ENCODE peak calls at places on chromosomes 6 and 20, in nine cellular contexts. A, T, J, I, D, G, R, L and S are unnamed samples.

GRCh38 chr6:170132011-170132521 is 158.8 kb downstream of the DLL1 start:
- DNase-seq in A (no peak), T (no peak), J (peak; percentile 71), I (no peak), D (no peak), G (no peak), R (no peak), L (no peak), S (no peak)

GRCh38 chr20:11917663-11918062 is at the start of gene BTBD3:
- DNase-seq in A (peak; percentile 66), T (peak; percentile 86), J (no peak), I (no peak), D (peak; percentile 5), G (peak; percentile 83), R (peak; percentile 58), L (peak; percentile 83), S (no peak)

GRCh38 chr20:956330-956951 is 40.3 kb upstream of the ANGPT4 start:
- DNase-seq in A (peak; percentile 57), T (peak; percentile 62), J (peak; percentile 84), I (peak; percentile 53), D (peak; percentile 67), G (peak; percentile 33), R (peak; percentile 28), L (peak; percentile 74), S (peak; percentile 79)

GRCh38 chr6:40755046-40755681 is 168.0 kb upstream of the LRFN2 start:
- DNase-seq in A (no peak), T (no peak), J (no peak), I (no peak), D (no peak), G (no peak), R (peak; percentile 74), L (no peak), S (no peak)

GRCh38 chr6:48845219-48845618 is 617.8 kb downstream of the MMUT start:
- DNase-seq in A (no peak), T (no peak), J (no peak), I (no peak), D (no peak), G (no peak), R (no peak), L (no peak), S (no peak)

GRCh38 chr6:142804490-142804889 is 140.5 kb downstream of the HIVEP2 start:
- DNase-seq in A (no peak), T (no peak), J (no peak), I (no peak), D (no peak), G (no peak), R (no peak), L (no peak), S (no peak)

GRCh38 chr20:5511082-5511481 is 194.3 kb upstream of the PROKR2 start:
- DNase-seq in A (no peak), T (no peak), J (no peak), I (no peak), D (no peak), G (no peak), R (no peak), L (no peak), S (no peak)

GRCh38 chr6:47137073-47137472 is 94.9 kb upstream of the ADGRF1 start:
- DNase-seq in A (no peak), T (no peak), J (no peak), I (no peak), D (no peak), G (no peak), R (no peak), L (no peak), S (no peak)

GRCh38 chr20:48763183-48764030 is 64.4 kb downstream of the PREX1 start:
- DNase-seq in A (peak; percentile 59), T (peak; percentile 69), J (peak; percentile 55), I (no peak), D (no peak), G (no peak), R (peak; percentile 23), L (peak; percentile 46), S (no peak)

GRCh38 chr20:48759631-48760245 is 68.1 kb downstream of the PREX1 start:
- DNase-seq in A (no peak), T (no peak), J (no peak), I (no peak), D (no peak), G (no peak), R (no peak), L (no peak), S (no peak)

GRCh38 chr20:48760403-48760889 is 67.4 kb downstream of the PREX1 start:
- DNase-seq in A (no peak), T (peak; percentile 84), J (no peak), I (peak; percentile 65), D (peak; percentile 60), G (peak; percentile 27), R (no peak), L (peak; percentile 36), S (no peak)

GRCh38 chr20:48761914-48762313 is 65.9 kb downstream of the PREX1 start:
- DNase-seq in A (no peak), T (no peak), J (no peak), I (no peak), D (no peak), G (no peak), R (no peak), L (no peak), S (no peak)

DNA sequence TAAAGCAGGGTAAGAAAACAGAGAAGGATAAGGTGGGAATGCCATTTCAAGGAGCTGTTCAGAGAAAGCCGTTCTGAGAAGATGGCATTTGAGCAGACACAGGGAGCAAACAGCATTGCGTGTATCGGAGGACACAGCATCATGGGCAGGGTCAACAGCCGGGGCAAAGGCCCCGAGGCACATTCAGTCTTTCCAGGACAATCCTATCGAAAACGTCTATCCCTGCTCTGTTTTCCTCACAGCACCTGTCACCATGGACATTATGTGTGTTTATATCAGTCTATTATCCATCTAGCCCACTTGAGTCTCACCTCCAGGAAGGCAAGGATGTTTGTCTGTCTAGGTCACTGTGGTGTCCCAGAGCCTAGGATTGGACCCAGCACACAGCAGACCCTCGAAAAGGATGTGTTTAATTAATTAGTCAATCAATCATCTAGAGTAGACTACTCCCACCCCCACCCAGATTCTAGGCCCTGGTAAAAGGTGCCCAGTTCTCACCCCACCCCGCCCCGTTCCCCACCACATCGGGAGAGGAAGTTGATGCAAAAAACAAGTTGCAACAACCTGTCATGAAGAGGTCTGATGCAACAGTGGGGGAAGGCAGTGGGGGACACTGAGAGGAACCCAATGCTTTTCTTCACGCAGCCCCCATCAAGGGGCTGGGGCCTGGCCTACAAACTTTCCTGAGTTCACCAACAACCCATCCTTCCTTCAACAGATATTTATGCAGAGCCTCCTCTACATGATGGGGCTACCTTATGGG is 66.6 kb downstream of the PREX1 start:
- DNase-seq in A (peak; percentile 39), T (no peak), J (no peak), I (peak; percentile 62), D (no peak), G (no peak), R (no peak), L (peak; percentile 45), S (peak; percentile 40)
- H3K4me1 ChIP-seq in A (peaks cover 62% of the 10 kb centered on the region), T (peaks cover 47% of the 10 kb centered on the region), J (no peaks in the 10 kb centered on the region), I (peaks cover 89% of the 10 kb centered on the region), D (peaks cover 45% of the 10 kb centered on the region), G (no peaks in the 10 kb centered on the region), R (no peaks in the 10 kb centered on the region), L (no peaks in the 10 kb centered on the region), S (peaks cover 33% of the 10 kb centered on the region)

GRCh38 chr20:8126190-8126589 is 5.9 kb upstream of the PLCB1 start:
- DNase-seq in A (no peak), T (no peak), J (no peak), I (no peak), D (no peak), G (no peak), R (no peak), L (no peak), S (no peak)

GRCh38 chr20:8126979-8127378 is 5.1 kb upstream of the PLCB1 start:
- DNase-seq in A (no peak), T (no peak), J (no peak), I (no peak), D (no peak), G (no peak), R (no peak), L (peak; percentile 35), S (no peak)

GRCh38 chr20:8121666-8122065 is 10.4 kb upstream of the PLCB1 start:
- DNase-seq in A (no peak), T (no peak), J (no peak), I (no peak), D (no peak), G (no peak), R (no peak), L (no peak), S (no peak)

GRCh38 chr20:8127553-8128255 is 4.4 kb upstream of the PLCB1 start:
- DNase-seq in A (no peak), T (no peak), J (no peak), I (no peak), D (no peak), G (no peak), R (no peak), L (no peak), S (no peak)

GRCh38 chr20:8124639-8125038 is 7.4 kb upstream of the PLCB1 start:
- DNase-seq in A (no peak), T (no peak), J (no peak), I (no peak), D (no peak), G (no peak), R (no peak), L (no peak), S (no peak)
- H3K4me1 ChIP-seq in A (peaks cover 5% of the 10 kb centered on the region), T (no peaks in the 10 kb centered on the region), J (no peaks in the 10 kb centered on the region), I (no peaks in the 10 kb centered on the region), D (no peaks in the 10 kb centered on the region), G (no peaks in the 10 kb centered on the region), R (no peaks in the 10 kb centered on the region), L (no peaks in the 10 kb centered on the region), S (no peaks in the 10 kb centered on the region)

DNA sequence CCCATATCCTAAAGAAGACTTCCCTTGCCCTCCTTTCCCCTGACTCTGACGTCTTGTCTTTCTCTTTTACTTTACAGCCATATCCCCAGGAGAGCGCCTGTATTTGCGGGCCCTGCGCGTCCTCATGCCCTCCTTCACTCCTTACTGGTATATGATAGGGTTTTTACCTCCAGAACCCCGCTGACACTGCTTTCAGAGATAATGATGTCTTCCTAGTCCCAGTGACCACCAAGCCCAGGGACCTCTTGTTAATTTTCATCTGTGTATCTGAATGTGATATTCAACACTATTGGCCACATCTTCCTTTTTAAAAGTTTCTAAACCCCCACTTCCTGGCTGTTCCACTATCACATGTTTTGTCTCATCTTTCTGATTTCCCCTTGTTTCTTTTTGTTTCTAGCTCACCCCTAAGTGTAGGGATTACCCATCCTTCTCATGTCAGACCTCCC is 102.0 kb downstream of the HIVEP1 start:
- DNase-seq in A (no peak), T (no peak), J (no peak), I (no peak), D (no peak), G (no peak), R (no peak), L (no peak), S (no peak)
- H3K4me1 ChIP-seq in A (peaks cover 21% of the 10 kb centered on the region), T (peaks cover 10% of the 10 kb centered on the region), J (no peaks in the 10 kb centered on the region), I (peaks cover 60% of the 10 kb centered on the region), D (peaks cover 45% of the 10 kb centered on the region), G (no peaks in the 10 kb centered on the region), R (no peaks in the 10 kb centered on the region), L (no peaks in the 10 kb centered on the region), S (no peaks in the 10 kb centered on the region)

GRCh38 chr6:57177545-57178225 is 5.6 kb downstream of the BAG2 start:
- DNase-seq in A (peak; percentile 36), T (no peak), J (peak; percentile 74), I (no peak), D (no peak), G (no peak), R (peak; percentile 85), L (peak; percentile 19), S (peak; percentile 68)

GRCh38 chr6:57174511-57174907 is 2.4 kb downstream of the BAG2 start:
- DNase-seq in A (no peak), T (no peak), J (no peak), I (no peak), D (no peak), G (no peak), R (no peak), L (no peak), S (no peak)

GRCh38 chr6:57173056-57173885 is 1.1 kb downstream of the BAG2 start:
- DNase-seq in A (no peak), T (no peak), J (no peak), I (peak; percentile 5), D (peak; percentile 39), G (peak; percentile 32), R (no peak), L (peak; percentile 11), S (no peak)

GRCh38 chr6:57172136-57173055 is at the start of gene BAG2:
- DNase-seq in A (peak; percentile 90), T (peak; percentile 80), J (peak; percentile 97), I (peak; percentile 75), D (peak; percentile 85), G (peak; percentile 71), R (peak; percentile 97), L (peak; percentile 94), S (peak; percentile 86)

GRCh38 chr6:57173886-57174510 is 1.9 kb downstream of the BAG2 start:
- DNase-seq in A (no peak), T (peak; percentile 27), J (no peak), I (no peak), D (no peak), G (peak; percentile 49), R (peak; percentile 58), L (no peak), S (no peak)
- H3K4me1 ChIP-seq in A (peaks cover 68% of the 10 kb centered on the region), T (peaks cover 11% of the 10 kb centered on the region), J (no peaks in the 10 kb centered on the region), I (peaks cover 15% of the 10 kb centered on the region), D (peaks cover 4% of the 10 kb centered on the region), G (peaks cover 15% of the 10 kb centered on the region), R (no peaks in the 10 kb centered on the region), L (peaks cover 13% of the 10 kb centered on the region), S (peaks cover 30% of the 10 kb centered on the region)